ENCODE peak calls at places on chromosomes 2 and 18, in eight cellular contexts. D, X, K, H, O, L, C and M are unnamed samples. For H3K4me1 and H3K36me3, the result is how much of the 10 kb centered on the place peaks cover.

GRCh38 chr2:88016948-88017779 is 817 bp upstream of the RNU2-63P start:
- DNase-seq in D (peak), X (peak), K (peak), H (peak), O (no peak), L (no peak), C (peak), M (no peak)

GRCh38 chr18:69469444-69469919 is 68.8 kb downstream of the DOK6 start:
- DNase-seq in D (no peak), X (no peak), K (no peak), H (peak), O (no peak), L (no peak), C (no peak), M (no peak)

GRCh38 chr2:14872779-14873325 is 240.3 kb downstream of the LRATD1 start:
- DNase-seq in D (no peak), X (no peak), K (no peak), H (no peak), O (no peak), L (no peak), C (no peak), M (no peak)

GRCh38 chr2:204545861-204546773 is 842 bp downstream of the PARD3B start:
- DNase-seq in D (no peak), X (no peak), K (peak), H (no peak), O (no peak), L (peak), C (no peak), M (peak)

GRCh38 chr2:25335204-25335603 is 6.5 kb downstream of the DNMT3A start:
- DNase-seq in D (no peak), X (no peak), K (no peak), H (no peak), O (no peak), L (no peak), C (no peak), M (no peak)

GRCh38 chr2:234839285-234839684 is 112.5 kb upstream of the SH3BP4 start:
- DNase-seq in D (no peak), X (no peak), K (no peak), H (no peak), O (no peak), L (peak), C (no peak), M (no peak)

GRCh38 chr18:51196116-51196810 is 1.2 kb downstream of the MEX3C start:
- DNase-seq in D (peak), X (peak), K (no peak), H (peak), O (peak), L (peak), C (peak), M (peak)

GRCh38 chr2:163611557-163611906 is 124.3 kb downstream of the FIGN start:
- DNase-seq in D (no peak), X (no peak), K (no peak), H (no peak), O (no peak), L (no peak), C (no peak), M (no peak)

GRCh38 chr2:121766624-121767023 is 11.2 kb downstream of the TSN start:
- DNase-seq in D (no peak), X (no peak), K (no peak), H (no peak), O (no peak), L (no peak), C (no peak), M (no peak)

GRCh38 chr2:194822097-194822496 is 834.9 kb upstream of the SLC39A10 start:
- DNase-seq in D (no peak), X (no peak), K (peak), H (no peak), O (no peak), L (no peak), C (no peak), M (no peak)

GRCh38 chr2:44549856-44550255 is 188.1 kb downstream of the CAMKMT start:
- DNase-seq in D (no peak), X (no peak), K (peak), H (no peak), O (no peak), L (no peak), C (no peak), M (no peak)

GRCh38 chr2:44550571-44550970 is 188.8 kb downstream of the CAMKMT start:
- DNase-seq in D (no peak), X (no peak), K (peak), H (no peak), O (no peak), L (no peak), C (no peak), M (no peak)

GRCh38 chr2:44551001-44551400 is 189.3 kb downstream of the CAMKMT start:
- DNase-seq in D (no peak), X (no peak), K (no peak), H (no peak), O (no peak), L (no peak), C (no peak), M (no peak)

GRCh38 chr2:44553456-44553855 is 191.7 kb downstream of the CAMKMT start:
- DNase-seq in D (no peak), X (no peak), K (peak), H (no peak), O (no peak), L (peak), C (no peak), M (no peak)

GRCh38 chr2:44551497-44551896 is 189.8 kb downstream of the CAMKMT start:
- DNase-seq in D (no peak), X (no peak), K (no peak), H (no peak), O (no peak), L (no peak), C (no peak), M (no peak)
- H3K4me1 ChIP-seq in D (under half), X (under half), K (under half), H (under half), O (under half), L (under half), C (under half), M (under half)

DNA sequence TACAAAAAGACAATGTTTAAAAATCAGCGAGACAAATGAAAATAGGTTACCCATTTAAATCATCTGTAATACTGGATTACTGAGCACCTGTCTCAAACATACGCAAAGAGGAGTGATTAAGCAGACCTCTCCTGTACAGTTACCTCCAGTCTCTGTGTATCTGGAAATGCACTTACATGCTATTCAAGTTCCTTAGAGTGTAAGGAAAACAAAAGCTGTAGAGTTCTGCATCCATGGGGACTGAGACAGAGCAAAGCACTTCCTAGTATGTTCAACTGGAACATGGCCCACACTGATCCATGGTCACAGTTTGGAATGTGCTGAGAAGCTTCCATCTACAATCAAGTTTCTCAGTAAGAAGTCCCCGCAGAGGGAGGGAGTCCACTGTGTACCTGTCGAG is 63.9 kb downstream of the PPP4R1 start:
- DNase-seq in D (no peak), X (no peak), K (no peak), H (no peak), O (no peak), L (no peak), C (no peak), M (no peak)
- H3K36me3 ChIP-seq in D (under half), X (half or more), K (half or more), H (under half), O (half or more), L (half or more), C (half or more), M (under half)

GRCh38 chr18:13429884-13430510 is 211.4 kb downstream of the LDLRAD4 start:
- DNase-seq in D (no peak), X (no peak), K (no peak), H (no peak), O (no peak), L (no peak), C (peak), M (no peak)
- H3K4me3 ChIP-seq in D (no peak), X (no peak), K (no peak), H (no peak), O (no peak), L (no peak), C (no peak), M (no peak)

GRCh38 chr2:236168110-236169067 is at the start of gene GBX2:
- DNase-seq in D (peak), X (no peak), K (peak), H (peak), O (no peak), L (peak), C (no peak), M (no peak)

GRCh38 chr2:236169151-236169721 is 1.1 kb upstream of the GBX2 start:
- DNase-seq in D (peak), X (no peak), K (no peak), H (peak), O (no peak), L (no peak), C (no peak), M (no peak)

GRCh38 chr2:236166157-236166780 is 1.9 kb downstream of the GBX2 start:
- DNase-seq in D (peak), X (no peak), K (no peak), H (peak), O (no peak), L (no peak), C (no peak), M (no peak)

GRCh38 chr2:236166781-236167296 is 1.3 kb downstream of the GBX2 start:
- DNase-seq in D (no peak), X (no peak), K (no peak), H (peak), O (no peak), L (no peak), C (no peak), M (no peak)

DNA sequence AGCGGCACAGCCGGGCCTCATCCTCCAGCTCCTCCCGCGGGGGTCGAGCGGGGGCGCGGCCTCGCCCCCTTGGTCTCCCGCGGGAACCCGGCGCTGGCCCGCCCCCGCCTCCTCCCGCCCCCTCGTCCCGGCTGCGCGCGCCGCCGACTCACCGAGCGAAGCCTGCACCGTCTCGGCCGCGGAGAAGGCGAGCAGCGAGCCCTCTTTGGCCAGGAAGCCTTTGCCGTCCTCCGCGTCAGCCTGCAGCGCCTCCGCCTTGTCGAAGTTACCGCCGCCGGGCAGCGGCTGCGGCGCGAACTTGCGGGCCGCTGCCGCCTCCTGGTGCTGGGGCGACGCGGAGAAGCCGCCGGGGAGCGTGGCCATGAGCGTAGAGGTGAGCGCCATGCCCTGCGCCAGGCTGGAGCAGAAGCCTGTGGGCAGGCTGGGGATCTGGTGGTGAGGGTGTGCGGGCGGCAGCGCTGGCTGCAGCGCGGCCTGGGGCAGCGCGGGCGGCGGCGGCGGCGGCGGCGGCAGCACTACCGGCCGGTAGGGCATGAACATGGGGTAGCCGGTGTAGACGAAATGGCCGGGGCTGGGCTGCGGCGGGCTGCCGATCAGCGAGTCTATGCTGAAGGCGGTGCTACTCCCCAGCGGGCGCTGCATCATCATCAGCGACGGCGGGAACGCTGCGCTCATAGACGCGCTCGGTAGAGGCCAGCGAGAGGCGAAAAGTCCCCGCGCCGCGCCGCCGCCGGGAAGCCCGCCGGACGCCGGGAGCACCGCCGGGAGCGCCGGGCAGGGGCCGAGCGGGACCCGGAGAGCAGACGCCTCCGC is 683 bp downstream of the GBX2 start:
- DNase-seq in D (peak), X (no peak), K (peak), H (peak), O (no peak), L (peak), C (no peak), M (no peak)
- H3K4me1 ChIP-seq in D (under half), X (half or more), K (under half), H (half or more), O (under half), L (under half), C (under half), M (under half)

DNA sequence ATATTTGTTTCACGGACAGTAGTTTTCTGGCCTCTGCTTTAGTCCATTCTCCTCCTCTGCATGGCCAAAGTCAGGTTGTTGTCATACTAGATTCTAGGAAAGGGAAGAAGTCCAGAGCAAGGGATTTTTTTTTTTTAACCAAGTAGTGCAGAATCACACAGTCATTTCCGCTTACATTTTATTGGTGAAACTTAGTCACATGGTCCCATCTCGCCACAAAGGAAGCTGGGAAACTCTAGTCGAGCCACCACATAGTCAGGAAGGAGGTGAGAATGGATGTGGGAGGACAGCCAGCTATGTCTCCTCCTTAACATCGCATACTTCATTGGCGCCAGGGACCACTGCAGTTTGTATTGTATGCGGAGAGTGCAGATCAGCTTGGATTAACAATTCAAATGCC is 10.4 kb downstream of the HRH4 start:
- DNase-seq in D (no peak), X (no peak), K (no peak), H (no peak), O (no peak), L (no peak), C (no peak), M (no peak)
- H3K36me3 ChIP-seq in D (under half), X (under half), K (under half), H (under half), O (under half), L (under half), C (under half), M (under half)

DNA sequence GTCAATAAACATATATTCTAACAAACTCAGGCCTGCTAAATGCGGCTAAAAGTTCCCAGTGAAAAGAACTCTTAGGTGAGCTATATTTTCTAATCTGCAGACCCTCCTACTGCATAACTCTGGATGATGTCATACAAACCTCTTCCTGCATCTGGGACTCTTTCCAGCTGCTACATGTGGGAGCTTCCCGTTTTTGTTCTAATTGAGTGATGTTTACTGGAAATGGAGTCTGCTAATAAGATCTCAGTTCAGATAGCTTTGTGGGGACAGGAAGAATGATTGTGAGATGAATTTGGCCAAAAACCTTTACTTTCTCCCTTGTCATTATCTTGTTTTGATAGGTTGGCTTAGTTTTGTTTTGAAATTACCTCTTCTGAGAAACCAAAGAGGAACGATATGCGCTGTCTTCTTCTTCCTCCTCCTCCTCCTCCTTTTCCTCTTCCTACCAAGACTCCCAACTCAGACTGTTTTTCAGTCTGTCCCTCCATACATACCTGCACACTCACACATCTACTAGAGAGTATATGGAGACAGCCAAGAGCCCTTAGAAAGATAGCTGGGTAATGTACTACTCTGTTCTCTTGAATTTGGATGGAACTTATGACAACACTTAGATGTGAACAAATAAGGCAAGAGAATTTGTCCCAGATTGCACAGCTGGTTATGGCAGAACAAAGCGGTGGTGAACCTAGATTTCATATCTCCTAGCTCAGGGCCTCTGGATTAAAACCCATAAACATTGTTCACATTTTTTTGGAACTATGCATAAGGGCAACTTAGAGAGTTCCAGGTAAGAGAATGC is 39.8 kb upstream of the AAK1 start:
- DNase-seq in D (no peak), X (no peak), K (peak), H (no peak), O (no peak), L (peak), C (no peak), M (no peak)
- H3K4me3 ChIP-seq in D (no peak), X (no peak), K (no peak), H (no peak), O (no peak), L (no peak), C (no peak), M (no peak)

GRCh38 chr2:16103614-16104344 is 163.4 kb downstream of the MYCN start:
- DNase-seq in D (no peak), X (no peak), K (no peak), H (no peak), O (no peak), L (no peak), C (no peak), M (no peak)
- H3K4me1 ChIP-seq in D (under half), X (under half), K (under half), H (under half), O (under half), L (under half), C (under half), M (under half)